ENCODE peak calls at places on chromosomes 2 and 18, in eight cellular contexts. K is neuronal stem cell; Y is kidney tubule cell; W is stimulated activated CD8-positive, alpha-beta memory T cell treated with anti-CD3 and anti-CD28 coated beads, Interleukin-4, amount 100 ng/mL, for 48 hours; L is activated CD8-positive, alpha-beta memory T cell treated with anti-CD3 and anti-CD28 coated beads, Interleukin-2, amount 50 U/mL, for 48 hours; X is stimulated activated CD4-positive, alpha-beta T cell treated with anti-CD3 and anti-CD28 coated beads, Interleukin-12 subunit alpha, Interleukin-12 subunit beta, amount 100 ng/mL, for 24 hours; B is left cardiac atrium; I is activated effector memory CD4-positive, alpha-beta T cell treated with anti-CD3 and anti-CD28 coated beads, Interleukin-2, amount 50 U/mL, for 16 hours. D is an unnamed sample.

GRCh38 chr2:223870840-223871618 is 33.6 kb upstream of the AP1S3 start:
- DNase-seq in Y (no peak), X (no peak), L (no peak), I (no peak), W (no peak), B (no peak), K (no peak), D (no peak)

GRCh38 chr2:32962652-32963051 is 15.9 kb downstream of the LTBP1 start:
- DNase-seq in W (no peak), L (no peak), I (no peak), X (no peak), Y (no peak), B (no peak), K (no peak), D (no peak)

GRCh38 chr2:96136123-96136720 is 2.1 kb downstream of the ASTL start:
- DNase-seq in Y (no peak), K (no peak), B (no peak), W (no peak), I (no peak), X (no peak), L (no peak), D (no peak)

GRCh38 chr18:69567813-69568488 is 167.3 kb downstream of the DOK6 start:
- DNase-seq in K (no peak), B (no peak), L (no peak), W (no peak), Y (no peak), X (no peak), I (no peak), D (no peak)

GRCh38 chr2:197914778-197915177 is 110.4 kb downstream of the PLCL1 start:
- DNase-seq in I (no peak), X (no peak), Y (peak), L (no peak), B (no peak), K (no peak), W (no peak), D (no peak)

GRCh38 chr2:127199223-127199622 is 20.9 kb downstream of the CYP27C1 start:
- DNase-seq in K (no peak), X (no peak), B (no peak), Y (no peak), L (no peak), I (no peak), W (no peak), D (no peak)

GRCh38 chr2:2540406-2540805 is 209.3 kb upstream of the MYT1L start:
- DNase-seq in B (no peak), K (no peak), W (no peak), Y (no peak), X (no peak), I (no peak), L (no peak), D (peak)

GRCh38 chr2:159921752-159922404 is 123.9 kb upstream of the CD302 start:
- DNase-seq in B (peak), K (peak), I (peak), Y (peak), L (peak), W (peak), X (peak), D (peak)

GRCh38 chr2:148813603-148814065 is 61.4 kb upstream of the KIF5C start:
- DNase-seq in L (peak), I (peak), W (peak), B (no peak), Y (no peak), K (no peak), X (peak), D (no peak)

GRCh38 chr2:144520718-144521487 is 984 bp upstream of the ZEB2 start:
- DNase-seq in L (no peak), K (no peak), X (no peak), W (no peak), B (no peak), I (no peak), Y (peak), D (no peak)

GRCh38 chr18:9239708-9240107 is 94.9 kb upstream of the TWSG1 start:
- DNase-seq in X (no peak), W (no peak), L (no peak), I (no peak), B (no peak), Y (no peak), K (no peak), D (no peak)

GRCh38 chr2:29841386-29842004 is 79.9 kb downstream of the ALK start:
- DNase-seq in L (peak), I (no peak), B (no peak), X (peak), W (peak), Y (peak), K (peak), D (no peak)

GRCh38 chr2:233814063-233814435 is 35.9 kb downstream of the MROH2A start:
- DNase-seq in L (no peak), Y (no peak), B (no peak), K (no peak), I (peak), W (peak), X (no peak), D (peak)

GRCh38 chr2:12807907-12808810 is 91.4 kb downstream of the TRIB2 start:
- DNase-seq in W (no peak), K (no peak), B (peak), X (no peak), Y (no peak), L (no peak), I (no peak), D (no peak)

GRCh38 chr2:133346654-133347053 is 221.6 kb downstream of the NCKAP5 start:
- DNase-seq in Y (peak), B (no peak), I (no peak), K (no peak), X (no peak), L (no peak), W (no peak), D (no peak)

GRCh38 chr2:171712051-171712450 is 24.8 kb downstream of the DYNC1I2 start:
- DNase-seq in L (no peak), K (no peak), X (no peak), I (no peak), W (no peak), B (no peak), Y (peak), D (no peak)

GRCh38 chr2:20381457-20381856 is 30.8 kb upstream of the PUM2 start:
- DNase-seq in K (no peak), W (no peak), B (no peak), X (no peak), L (no peak), Y (peak), I (no peak), D (no peak)

GRCh38 chr2:20125616-20126015 is 74.2 kb upstream of the LAPTM4A start:
- DNase-seq in B (no peak), W (no peak), Y (no peak), X (no peak), K (no peak), L (no peak), I (no peak), D (no peak)

GRCh38 chr2:157898591-157898996 is 22.5 kb upstream of the ACVR1 start:
- DNase-seq in B (peak), W (peak), X (peak), K (no peak), Y (peak), L (peak), I (peak), D (no peak)

GRCh38 chr2:4291430-4291829 is 588.1 kb downstream of the DCDC2C start:
- DNase-seq in B (no peak), Y (no peak), I (no peak), X (no peak), L (no peak), W (no peak), K (no peak), D (no peak)

GRCh38 chr18:7514796-7515440 is 52.2 kb upstream of the PTPRM start:
- DNase-seq in X (no peak), L (no peak), B (no peak), I (no peak), W (no peak), Y (no peak), K (peak), D (no peak)

GRCh38 chr2:60629801-60630385 is 76.4 kb upstream of the BCL11A start:
- DNase-seq in I (no peak), W (no peak), L (no peak), Y (peak), B (no peak), K (no peak), X (no peak), D (no peak)

GRCh38 chr2:9630001-9630749 is 622 bp downstream of the YWHAQ start:
- DNase-seq in W (peak), K (peak), I (peak), L (peak), X (peak), B (peak), Y (peak), D (peak)

GRCh38 chr2:19725392-19725791 is 176.4 kb downstream of the TTC32 start:
- DNase-seq in W (no peak), I (no peak), K (no peak), Y (no peak), X (no peak), B (no peak), L (no peak), D (no peak)

GRCh38 chr18:69774831-69775230 is 172.8 kb downstream of the CD226 start:
- DNase-seq in Y (no peak), I (no peak), X (no peak), B (no peak), W (no peak), L (no peak), K (no peak), D (no peak)

GRCh38 chr2:84855730-84856129 is 25.2 kb downstream of the TRABD2A start:
- DNase-seq in X (no peak), Y (no peak), L (peak), W (no peak), B (no peak), I (no peak), K (no peak), D (no peak)

GRCh38 chr2:8197825-8198224 is 484.0 kb upstream of the ID2 start:
- DNase-seq in L (no peak), I (no peak), W (no peak), Y (no peak), B (no peak), X (no peak), K (no peak), D (no peak)

GRCh38 chr2:150900913-150901312 is 360.8 kb downstream of the RBM43 start:
- DNase-seq in K (no peak), W (no peak), I (no peak), X (no peak), Y (no peak), L (no peak), B (no peak), D (no peak)

GRCh38 chr18:12031836-12032235 is 50.5 kb downstream of the IMPA2 start:
- DNase-seq in Y (no peak), X (no peak), L (no peak), W (no peak), K (no peak), B (peak), I (no peak), D (peak)

GRCh38 chr2:217004636-217005035 is 144.8 kb upstream of the TNP1 start:
- DNase-seq in L (no peak), B (no peak), I (no peak), W (no peak), K (no peak), Y (no peak), X (no peak), D (no peak)

GRCh38 chr2:50546790-50547189 is 485.1 kb downstream of the NRXN1 start:
- DNase-seq in K (no peak), W (no peak), I (no peak), L (no peak), X (no peak), Y (no peak), B (no peak), D (no peak)

GRCh38 chr2:3242747-3243369 is 134.8 kb downstream of the EIPR1 start:
- DNase-seq in I (peak), W (no peak), K (no peak), L (no peak), Y (no peak), B (no peak), X (no peak), D (no peak)

GRCh38 chr2:95539836-95540235 is 52.0 kb upstream of the TRIM43 start:
- DNase-seq in X (no peak), Y (no peak), K (no peak), W (no peak), B (no peak), I (no peak), L (no peak), D (no peak)

GRCh38 chr18:45370190-45371010 is 244.9 kb upstream of the SLC14A2 start:
- DNase-seq in X (no peak), L (no peak), B (peak), Y (no peak), I (no peak), W (no peak), K (no peak), D (no peak)

GRCh38 chr2:240277807-240278522 is 137.5 kb upstream of the OTOS start:
- DNase-seq in Y (no peak), W (no peak), X (no peak), L (peak), I (no peak), K (no peak), B (no peak), D (no peak)

GRCh38 chr2:140256080-140256479 is 1475.9 kb upstream of the NXPH2 start:
- DNase-seq in I (no peak), X (no peak), L (no peak), B (no peak), W (no peak), K (no peak), Y (peak), D (no peak)

GRCh38 chr18:40012931-40013609 is 1942.0 kb upstream of the PIK3C3 start:
- DNase-seq in X (no peak), B (no peak), I (no peak), Y (peak), K (no peak), L (no peak), W (no peak), D (no peak)

GRCh38 chr2:227627769-227628168 is 10.5 kb downstream of the SCYGR4 start:
- DNase-seq in Y (no peak), B (no peak), L (no peak), K (no peak), I (no peak), W (no peak), X (no peak), D (no peak)